ENCODE peak calls at places on chromosomes 4 and X, in five cellular contexts. E, T, L, O and G are unnamed samples.
A peak's percentile ranks its signal among the peaks of the same experiment; 100 is the strongest.

GRCh38 chr4:57051100-57051499 is 59.1 kb downstream of the IGFBP7 start:
- DNase-seq in E (no peak), T (no peak), L (no peak), O (peak; percentile 50), G (no peak)

GRCh38 chr4:182955411-182955810 is 38.2 kb upstream of the DCTD start:
- DNase-seq in E (no peak), T (no peak), L (no peak), O (no peak), G (no peak)

GRCh38 chr4:144449623-144450022 is 196.3 kb upstream of the HHIP start:
- DNase-seq in E (no peak), T (peak; percentile 26), L (no peak), O (peak; percentile 63), G (no peak)

GRCh38 chr4:177718514-177718913 is 276.3 kb upstream of the AGA start:
- DNase-seq in E (no peak), T (no peak), L (no peak), O (no peak), G (no peak)

GRCh38 chrX:15673970-15674369 is 9.4 kb upstream of the CLTRN start:
- DNase-seq in E (no peak), T (no peak), L (no peak), O (no peak), G (no peak)

GRCh38 chr4:37623940-37624339 is 62.2 kb downstream of the RELL1 start:
- DNase-seq in E (no peak), T (no peak), L (no peak), O (no peak), G (no peak)

GRCh38 chrX:71917621-71918341 is 7.1 kb downstream of the NHSL2 start:
- DNase-seq in E (no peak), T (peak; percentile 93), L (no peak), O (no peak), G (no peak)

GRCh38 chr4:140047017-140047640 is 106.9 kb downstream of the MAML3 start:
- DNase-seq in E (no peak), T (peak; percentile 36), L (no peak), O (peak; percentile 90), G (no peak)

GRCh38 chrX:108306086-108306485 is 132.1 kb downstream of the COL4A6 start:
- DNase-seq in E (no peak), T (no peak), L (no peak), O (no peak), G (no peak)

GRCh38 chr4:54683616-54684346 is 26.0 kb downstream of the KIT start:
- DNase-seq in E (peak; percentile 45), T (peak; percentile 34), L (peak; percentile 18), O (peak; percentile 64), G (no peak)

GRCh38 chr4:146370841-146371240 is 150.9 kb downstream of the SLC10A7 start:
- DNase-seq in E (no peak), T (no peak), L (no peak), O (no peak), G (no peak)

GRCh38 chrX:139881572-139881971 is 51.3 kb downstream of the ATP11C start:
- DNase-seq in E (no peak), T (no peak), L (no peak), O (no peak), G (no peak)

GRCh38 chrX:154732421-154733071 is 18.3 kb downstream of the GAB3 start:
- DNase-seq in E (no peak), T (peak; percentile 20), L (no peak), O (no peak), G (no peak)

GRCh38 chrX:124771292-124771691 is 424.9 kb downstream of the SH2D1A start:
- DNase-seq in E (no peak), T (no peak), L (no peak), O (no peak), G (no peak)

GRCh38 chr4:31375936-31376335 is 655.8 kb downstream of the PCDH7 start:
- DNase-seq in E (no peak), T (no peak), L (no peak), O (no peak), G (no peak)

GRCh38 chr4:53706422-53707032 is 115.2 kb upstream of the LNX1 start:
- DNase-seq in E (no peak), T (peak; percentile 51), L (no peak), O (no peak), G (no peak)

GRCh38 chr4:106681381-106681921 is 312.9 kb upstream of the GIMD1 start:
- DNase-seq in E (no peak), T (no peak), L (no peak), O (no peak), G (no peak)

GRCh38 chr4:145944886-145945285 is 6.3 kb upstream of the ZNF827 start:
- DNase-seq in E (no peak), T (no peak), L (no peak), O (no peak), G (no peak)

GRCh38 chrX:129779747-129780146 is at the start of gene SASH3:
- DNase-seq in E (peak; percentile 56), T (no peak), L (no peak), O (peak; percentile 78), G (no peak)

GRCh38 chrX:154350429-154351182 is 23.8 kb downstream of the FLNA start:
- DNase-seq in E (no peak), T (no peak), L (no peak), O (peak; percentile 20), G (no peak)

GRCh38 chr4:169251291-169252235 is 19.2 kb downstream of the SH3RF1 start:
- DNase-seq in E (no peak), T (peak; percentile 23), L (no peak), O (no peak), G (no peak)

GRCh38 chr4:184066584-184067300 is 150.9 kb downstream of the ENPP6 start:
- DNase-seq in E (no peak), T (no peak), L (no peak), O (no peak), G (no peak)

GRCh38 chr4:84499065-84499982 is at the start of gene NKX6-1:
- DNase-seq in E (no peak), T (peak; percentile 96), L (no peak), O (peak; percentile 85), G (no peak)

GRCh38 chr4:155796031-155796430 is 37.2 kb downstream of the GUCY1B1 start:
- DNase-seq in E (no peak), T (peak; percentile 6), L (no peak), O (no peak), G (peak; percentile 7)

GRCh38 chr4:2750719-2751605 is 5.2 kb downstream of the TNIP2 start:
- DNase-seq in E (no peak), T (no peak), L (no peak), O (no peak), G (no peak)

GRCh38 chr4:186765138-186765537 is 41.5 kb upstream of the FAT1 start:
- DNase-seq in E (no peak), T (peak; percentile 77), L (no peak), O (peak; percentile 64), G (peak; percentile 20)

GRCh38 chr4:141395246-141395830 is 174.6 kb downstream of the ZNF330 start:
- DNase-seq in E (no peak), T (no peak), L (no peak), O (no peak), G (no peak)

GRCh38 chr4:24837296-24837695 is 41.9 kb downstream of the SOD3 start:
- DNase-seq in E (no peak), T (no peak), L (no peak), O (no peak), G (no peak)

GRCh38 chr4:56410247-56410646 is 23.0 kb upstream of the AASDH start:
- DNase-seq in E (no peak), T (peak; percentile 88), L (no peak), O (no peak), G (no peak)

GRCh38 chr4:142473960-142474338 is 372.2 kb downstream of the INPP4B start:
- DNase-seq in E (no peak), T (no peak), L (no peak), O (no peak), G (no peak)

GRCh38 chrX:40061871-40062524 is 35.8 kb downstream of the BCOR start:
- DNase-seq in E (peak; percentile 26), T (peak; percentile 34), L (no peak), O (no peak), G (no peak)

GRCh38 chrX:77917294-77917933 is 6.9 kb downstream of the ATP7A start:
- DNase-seq in E (no peak), T (no peak), L (no peak), O (no peak), G (no peak)